ENCODE peak calls at places on chromosomes 16 and 17, in ten cellular contexts. One of them, this sample, is unnamed.
A peak's percentile ranks its signal among the peaks of the same experiment; 100 is the strongest.

GRCh38 chr16:89401205-89401604 is 89.2 kb downstream of the ANKRD11 start:
- DNase-seq in amniotic epithelial cell: no peak
- DNase-seq in WERI-Rb-1: no peak
- DNase-seq in NCI-H2107: no peak
- DNase-seq in small intestine: no peak
- DNase-seq in putamen: no peak
- DNase-seq in kidney epithelial cell: no peak
- DNase-seq in T-cell: no peak
- DNase-seq in Caki2: no peak
- DNase-seq in stimulated activated CD4-positive, alpha-beta T cell treated with anti-CD3 and anti-CD28 coated beads, Interleukin-2, amount 100 ng/mL, for 24 hours: no peak
- DNase-seq in this sample: no peak

GRCh38 chr16:50692999-50693781 is at the start of gene NOD2:
- DNase-seq in stimulated activated CD4-positive, alpha-beta T cell treated with anti-CD3 and anti-CD28 coated beads, Interleukin-2, amount 100 ng/mL, for 24 hours: no peak
- DNase-seq in NCI-H2107: no peak
- DNase-seq in kidney epithelial cell: no peak
- DNase-seq in putamen: no peak
- DNase-seq in T-cell: no peak
- DNase-seq in small intestine: no peak
- DNase-seq in amniotic epithelial cell: no peak
- DNase-seq in Caki2: no peak
- DNase-seq in WERI-Rb-1: no peak
- DNase-seq in this sample: no peak

GRCh38 chr17:61395409-61395982 is 4.1 kb upstream of the TBX2 start:
- DNase-seq in kidney epithelial cell: no peak
- DNase-seq in T-cell: no peak
- DNase-seq in putamen: no peak
- DNase-seq in WERI-Rb-1: no peak
- DNase-seq in Caki2: no peak
- DNase-seq in stimulated activated CD4-positive, alpha-beta T cell treated with anti-CD3 and anti-CD28 coated beads, Interleukin-2, amount 100 ng/mL, for 24 hours: no peak
- DNase-seq in small intestine: no peak
- DNase-seq in amniotic epithelial cell: no peak
- DNase-seq in NCI-H2107: no peak
- DNase-seq in this sample: no peak

GRCh38 chr16:22728167-22728836 is 85.7 kb upstream of the HS3ST2 start:
- DNase-seq in small intestine: no peak
- DNase-seq in stimulated activated CD4-positive, alpha-beta T cell treated with anti-CD3 and anti-CD28 coated beads, Interleukin-2, amount 100 ng/mL, for 24 hours: no peak
- DNase-seq in WERI-Rb-1: peak; percentile 8
- DNase-seq in putamen: peak; percentile 9
- DNase-seq in kidney epithelial cell: no peak
- DNase-seq in Caki2: peak; percentile 89
- DNase-seq in T-cell: no peak
- DNase-seq in NCI-H2107: no peak
- DNase-seq in amniotic epithelial cell: no peak
- DNase-seq in this sample: no peak

GRCh38 chr17:9148908-9149536 is 127.7 kb downstream of the NTN1 start:
- DNase-seq in kidney epithelial cell: no peak
- DNase-seq in T-cell: no peak
- DNase-seq in putamen: no peak
- DNase-seq in small intestine: peak; percentile 59
- DNase-seq in amniotic epithelial cell: no peak
- DNase-seq in NCI-H2107: no peak
- DNase-seq in stimulated activated CD4-positive, alpha-beta T cell treated with anti-CD3 and anti-CD28 coated beads, Interleukin-2, amount 100 ng/mL, for 24 hours: no peak
- DNase-seq in Caki2: no peak
- DNase-seq in WERI-Rb-1: no peak
- DNase-seq in this sample: peak; percentile 33

GRCh38 chr16:1876468-1876867 is 4.5 kb upstream of the MEIOB start:
- DNase-seq in Caki2: no peak
- DNase-seq in small intestine: peak; percentile 85
- DNase-seq in NCI-H2107: no peak
- DNase-seq in WERI-Rb-1: no peak
- DNase-seq in amniotic epithelial cell: no peak
- DNase-seq in kidney epithelial cell: no peak
- DNase-seq in putamen: no peak
- DNase-seq in T-cell: no peak
- DNase-seq in stimulated activated CD4-positive, alpha-beta T cell treated with anti-CD3 and anti-CD28 coated beads, Interleukin-2, amount 100 ng/mL, for 24 hours: no peak
- DNase-seq in this sample: no peak

GRCh38 chr17:80455328-80455710 is 21.1 kb downstream of the NPTX1 start:
- DNase-seq in putamen: no peak
- DNase-seq in amniotic epithelial cell: peak; percentile 32
- DNase-seq in kidney epithelial cell: no peak
- DNase-seq in NCI-H2107: no peak
- DNase-seq in T-cell: no peak
- DNase-seq in WERI-Rb-1: peak; percentile 74
- DNase-seq in stimulated activated CD4-positive, alpha-beta T cell treated with anti-CD3 and anti-CD28 coated beads, Interleukin-2, amount 100 ng/mL, for 24 hours: peak; percentile 61
- DNase-seq in small intestine: no peak
- DNase-seq in Caki2: no peak
- DNase-seq in this sample: no peak

GRCh38 chr17:9475259-9475658 is 100.4 kb downstream of the STX8 start:
- DNase-seq in kidney epithelial cell: no peak
- DNase-seq in amniotic epithelial cell: no peak
- DNase-seq in Caki2: no peak
- DNase-seq in small intestine: no peak
- DNase-seq in NCI-H2107: no peak
- DNase-seq in T-cell: no peak
- DNase-seq in WERI-Rb-1: no peak
- DNase-seq in putamen: peak; percentile 94
- DNase-seq in stimulated activated CD4-positive, alpha-beta T cell treated with anti-CD3 and anti-CD28 coated beads, Interleukin-2, amount 100 ng/mL, for 24 hours: no peak
- DNase-seq in this sample: no peak

GRCh38 chr16:12625068-12625467 is 178.6 kb downstream of the CPPED1 start:
- DNase-seq in stimulated activated CD4-positive, alpha-beta T cell treated with anti-CD3 and anti-CD28 coated beads, Interleukin-2, amount 100 ng/mL, for 24 hours: no peak
- DNase-seq in putamen: no peak
- DNase-seq in amniotic epithelial cell: no peak
- DNase-seq in NCI-H2107: no peak
- DNase-seq in T-cell: no peak
- DNase-seq in Caki2: no peak
- DNase-seq in small intestine: no peak
- DNase-seq in WERI-Rb-1: no peak
- DNase-seq in kidney epithelial cell: no peak
- DNase-seq in this sample: no peak

GRCh38 chr16:67163164-67163902 is 1.2 kb upstream of the HSF4 start:
- DNase-seq in Caki2: no peak
- DNase-seq in stimulated activated CD4-positive, alpha-beta T cell treated with anti-CD3 and anti-CD28 coated beads, Interleukin-2, amount 100 ng/mL, for 24 hours: no peak
- DNase-seq in NCI-H2107: peak; percentile 70
- DNase-seq in kidney epithelial cell: no peak
- DNase-seq in putamen: peak; percentile 85
- DNase-seq in amniotic epithelial cell: peak; percentile 69
- DNase-seq in WERI-Rb-1: peak; percentile 79
- DNase-seq in small intestine: no peak
- DNase-seq in T-cell: no peak
- DNase-seq in this sample: peak; percentile 42

GRCh38 chr17:10295728-10296343 is 77.0 kb downstream of the MYH13 start:
- DNase-seq in amniotic epithelial cell: peak; percentile 55
- DNase-seq in T-cell: no peak
- DNase-seq in kidney epithelial cell: peak; percentile 12
- DNase-seq in small intestine: peak; percentile 51
- DNase-seq in Caki2: peak; percentile 14
- DNase-seq in stimulated activated CD4-positive, alpha-beta T cell treated with anti-CD3 and anti-CD28 coated beads, Interleukin-2, amount 100 ng/mL, for 24 hours: no peak
- DNase-seq in putamen: peak; percentile 26
- DNase-seq in WERI-Rb-1: peak; percentile 75
- DNase-seq in NCI-H2107: no peak
- DNase-seq in this sample: peak; percentile 64

GRCh38 chr16:19135896-19136438 is 22.2 kb downstream of the ITPRIPL2 start:
- DNase-seq in NCI-H2107: no peak
- DNase-seq in putamen: no peak
- DNase-seq in T-cell: no peak
- DNase-seq in WERI-Rb-1: no peak
- DNase-seq in amniotic epithelial cell: no peak
- DNase-seq in stimulated activated CD4-positive, alpha-beta T cell treated with anti-CD3 and anti-CD28 coated beads, Interleukin-2, amount 100 ng/mL, for 24 hours: no peak
- DNase-seq in Caki2: peak; percentile 46
- DNase-seq in kidney epithelial cell: no peak
- DNase-seq in small intestine: peak; percentile 86
- DNase-seq in this sample: peak; percentile 93

GRCh38 chr16:751152-752007 is 9.2 kb upstream of the MSLN start:
- DNase-seq in Caki2: no peak
- DNase-seq in putamen: no peak
- DNase-seq in amniotic epithelial cell: no peak
- DNase-seq in small intestine: no peak
- DNase-seq in stimulated activated CD4-positive, alpha-beta T cell treated with anti-CD3 and anti-CD28 coated beads, Interleukin-2, amount 100 ng/mL, for 24 hours: no peak
- DNase-seq in WERI-Rb-1: peak; percentile 83
- DNase-seq in kidney epithelial cell: no peak
- DNase-seq in T-cell: no peak
- DNase-seq in NCI-H2107: no peak
- DNase-seq in this sample: no peak

GRCh38 chr17:82974136-82974952 is 105.1 kb upstream of the METRNL start:
- DNase-seq in NCI-H2107: no peak
- DNase-seq in amniotic epithelial cell: no peak
- DNase-seq in stimulated activated CD4-positive, alpha-beta T cell treated with anti-CD3 and anti-CD28 coated beads, Interleukin-2, amount 100 ng/mL, for 24 hours: no peak
- DNase-seq in T-cell: no peak
- DNase-seq in small intestine: no peak
- DNase-seq in WERI-Rb-1: no peak
- DNase-seq in putamen: no peak
- DNase-seq in Caki2: no peak
- DNase-seq in kidney epithelial cell: no peak
- DNase-seq in this sample: no peak

This sample was measured in colonic mucosa.